ENCODE peak calls at places on chromosome X, in four cellular contexts. G is K562, B is HepG2, K is GM12891. U is an unnamed sample.

GRCh38 chrX:41475611-41476241 is 28.6 kb downstream of the NYX start:
- DNase-seq in G (no peak), B (peak), K (no peak), U (no peak)

GRCh38 chrX:101708180-101708579 is 48.5 kb upstream of the ARMCX2 start:
- DNase-seq in G (no peak), B (no peak), K (no peak), U (no peak)

GRCh38 chrX:39837688-39838087 is 260.1 kb downstream of the BCOR start:
- DNase-seq in G (no peak), B (no peak), K (no peak), U (no peak)

GRCh38 chrX:140733766-140734342 is 24.3 kb downstream of the LINC00632 start:
- DNase-seq in G (peak), B (peak), K (no peak), U (no peak)

GRCh38 chrX:29826651-29827206 is 388.6 kb upstream of the MAGEB2 start:
- DNase-seq in G (no peak), B (no peak), K (no peak), U (no peak)

GRCh38 chrX:149504915-149505651 is at the start of gene IDS:
- DNase-seq in G (peak), B (peak), K (peak), U (peak)

GRCh38 chrX:106959897-106960296 is 39.7 kb downstream of the CLDN2 start:
- DNase-seq in G (no peak), B (peak), K (no peak), U (no peak)

GRCh38 chrX:56882581-56882980 is 112.8 kb downstream of the SPIN3 start:
- DNase-seq in G (no peak), B (no peak), K (no peak), U (no peak)

GRCh38 chrX:25968920-25969319 is 169.2 kb upstream of the MAGEB18 start:
- DNase-seq in G (peak), B (peak), K (no peak), U (peak)

GRCh38 chrX:151680805-151681204 is 14.5 kb upstream of the PRRG3 start:
- DNase-seq in G (peak), B (peak), K (peak), U (no peak)

GRCh38 chrX:124228849-124229248 is 103.6 kb upstream of the TEX13D start:
- DNase-seq in G (no peak), B (no peak), K (no peak), U (no peak)

GRCh38 chrX:54325077-54325476 is 32.8 kb downstream of the WNK3 start:
- DNase-seq in G (no peak), B (no peak), K (no peak), U (no peak)

GRCh38 chrX:72714471-72714916 is 388 bp upstream of the PHKA1 start:
- DNase-seq in G (no peak), B (peak), K (no peak), U (no peak)

GRCh38 chrX:120260369-120260768 is 9.8 kb downstream of the ZBTB33 start:
- DNase-seq in G (no peak), B (no peak), K (no peak), U (no peak)

GRCh38 chrX:129511689-129512088 is 11.6 kb downstream of the SMARCA1 start:
- DNase-seq in G (no peak), B (peak), K (no peak), U (no peak)

GRCh38 chrX:10932842-10933440 is 178.2 kb upstream of the HCCS start:
- DNase-seq in G (no peak), B (no peak), K (no peak), U (no peak)

GRCh38 chrX:27555514-27555913 is 34.6 kb upstream of the DCAF8L2 start:
- DNase-seq in G (no peak), B (peak), K (no peak), U (no peak)

GRCh38 chrX:136191171-136191570 is 43.8 kb downstream of the FHL1 start:
- DNase-seq in G (no peak), B (no peak), K (no peak), U (no peak)

GRCh38 chrX:107672955-107673378 is 44.7 kb downstream of the PRPS1 start:
- DNase-seq in G (peak), B (peak), K (no peak), U (peak)

GRCh38 chrX:129360175-129360574 is 163.1 kb downstream of the SMARCA1 start:
- DNase-seq in G (peak), B (peak), K (peak), U (no peak)

GRCh38 chrX:22246620-22247019 is 26.1 kb upstream of the CBLL2 start:
- DNase-seq in G (no peak), B (no peak), K (no peak), U (no peak)

GRCh38 chrX:153609917-153610833 is 11.2 kb upstream of the CCNQ start:
- DNase-seq in G (peak), B (peak), K (peak), U (peak)

GRCh38 chrX:147803948-147804347 is 107.8 kb upstream of the FMR1 start:
- DNase-seq in G (no peak), B (peak), K (no peak), U (no peak)

GRCh38 chrX:10174810-10175209 is 18.0 kb downstream of the CLCN4 start:
- DNase-seq in G (no peak), B (no peak), K (no peak), U (no peak)

GRCh38 chrX:46653482-46653881 is 79.9 kb downstream of the CHST7 start:
- DNase-seq in G (peak), B (peak), K (no peak), U (no peak)

GRCh38 chrX:9829308-9830267 is 43.4 kb downstream of the SHROOM2 start:
- DNase-seq in G (no peak), B (no peak), K (peak), U (peak)

GRCh38 chrX:111167334-111167733 is 71.3 kb downstream of the PAK3 start:
- DNase-seq in G (no peak), B (no peak), K (no peak), U (no peak)

GRCh38 chrX:121641560-121641959 is 594.1 kb downstream of the GLUD2 start:
- DNase-seq in G (no peak), B (no peak), K (no peak), U (no peak)

GRCh38 chrX:107766470-107767140 is 9.0 kb downstream of the TSC22D3 start:
- DNase-seq in G (no peak), B (no peak), K (no peak), U (no peak)

GRCh38 chrX:1212532-1212931 is at the start of gene CRLF2:
- DNase-seq in G (no peak), B (no peak), K (peak), U (no peak)

GRCh38 chrX:1425381-1425780 is 27.3 kb downstream of the ASMTL start:
- DNase-seq in G (no peak), B (no peak), K (no peak), U (no peak)

GRCh38 chrX:42093756-42094155 is 170.4 kb upstream of the CASK start:
- DNase-seq in G (no peak), B (no peak), K (no peak), U (no peak)

GRCh38 chrX:74449937-74450330 is 28.6 kb downstream of the SLC16A2 start:
- DNase-seq in G (no peak), B (no peak), K (no peak), U (no peak)

GRCh38 chrX:115650916-115651315 is 89.9 kb downstream of the PLS3 start:
- DNase-seq in G (peak), B (peak), K (no peak), U (no peak)

GRCh38 chrX:31070057-31070468 is 1.8 kb downstream of the FTHL17 start:
- DNase-seq in G (no peak), B (no peak), K (no peak), U (no peak)

GRCh38 chrX:53262918-53263394 is 18.4 kb downstream of the IQSEC2 start:
- DNase-seq in G (peak), B (no peak), K (no peak), U (no peak)

GRCh38 chrX:38260231-38260630 is 39.6 kb upstream of the SRPX start:
- DNase-seq in G (peak), B (peak), K (no peak), U (peak)

GRCh38 chrX:115357316-115357715 is 67.8 kb downstream of the LUZP4 start:
- DNase-seq in G (no peak), B (no peak), K (no peak), U (no peak)

GRCh38 chrX:25021132-25021498 is 5.3 kb upstream of the ARX start:
- DNase-seq in G (no peak), B (no peak), K (no peak), U (no peak)

DNA sequence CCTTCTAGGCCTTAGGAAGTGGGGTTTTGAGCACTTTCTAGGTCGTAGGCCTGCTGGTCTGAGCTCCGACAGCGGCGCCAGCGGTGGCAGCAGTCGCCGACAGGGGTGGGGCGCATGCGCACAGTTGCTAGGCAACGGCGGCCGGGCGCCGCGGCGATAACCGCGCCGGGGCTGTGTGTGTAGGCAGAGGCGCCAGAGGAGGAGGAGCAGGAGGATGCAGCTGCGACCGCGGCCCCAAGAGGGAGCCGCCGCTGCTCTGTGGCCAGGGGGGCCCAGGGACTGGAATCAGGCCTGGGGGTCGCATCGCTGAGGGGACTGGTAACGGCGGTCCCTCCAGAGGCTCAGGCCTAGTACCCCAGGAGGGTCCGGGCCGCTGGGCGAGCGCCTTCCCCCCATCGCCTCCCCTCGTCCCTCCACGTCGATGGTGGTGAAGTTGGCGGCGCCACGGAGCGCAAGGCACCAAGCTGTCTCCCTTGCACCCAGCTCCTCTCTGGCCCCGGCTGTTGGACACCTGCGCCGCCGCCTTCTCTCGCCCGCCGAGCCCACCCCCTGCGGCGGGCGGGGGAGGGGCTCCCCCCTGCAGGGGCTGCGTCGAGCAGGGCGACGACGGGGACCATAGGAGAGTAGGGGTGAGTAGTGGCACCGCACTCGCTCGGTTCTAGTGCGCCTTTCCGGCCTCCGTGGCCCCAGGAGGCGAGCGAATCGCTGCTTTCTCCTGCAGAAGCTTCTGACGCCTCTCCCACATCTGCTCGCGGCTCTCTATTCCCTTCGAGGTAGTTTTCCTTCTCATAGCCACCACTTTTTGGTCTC is 58.6 kb upstream of the ZC4H2 start:
- DNase-seq in G (peak), B (peak), K (peak), U (peak)
- TF ChIP-seq POLR2AphosphoS5 in G (no peak), B (no peak), K (no peak), U (no peak)

GRCh38 chrX:104098919-104099318 is 13.4 kb upstream of the ZCCHC18 start:
- DNase-seq in G (no peak), B (no peak), K (no peak), U (no peak)

DNA sequence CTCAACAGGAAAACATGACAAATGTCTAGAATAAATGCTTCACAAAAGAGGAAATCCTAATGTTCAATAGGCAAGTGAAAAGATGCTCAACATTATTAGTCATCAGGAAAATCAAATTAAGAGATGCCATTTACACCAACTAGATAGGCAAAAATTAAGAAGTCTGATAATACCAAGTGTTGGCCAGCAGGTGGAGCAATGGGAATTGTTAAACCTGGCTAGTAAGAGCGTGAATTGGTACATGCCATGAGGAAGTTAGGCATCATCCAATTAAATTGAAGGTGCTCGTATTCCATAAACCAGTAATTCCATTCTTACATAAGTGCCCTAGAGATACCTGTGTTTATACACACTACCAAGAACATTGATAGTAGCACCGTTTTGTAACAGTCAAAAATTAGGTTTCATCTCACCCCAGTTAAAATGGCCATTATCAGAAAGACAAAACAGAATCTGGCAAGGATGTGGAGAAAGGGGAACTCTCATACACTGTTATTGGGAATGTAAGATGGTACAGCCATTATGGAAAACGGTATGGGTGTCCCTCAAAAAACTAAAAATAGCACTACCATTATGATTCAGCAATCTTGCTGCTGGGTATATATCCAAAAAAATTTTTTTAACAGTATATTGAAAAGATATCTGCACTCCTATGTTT is 14.0 kb upstream of the ZCCHC18 start:
- DNase-seq in G (peak), B (peak), K (no peak), U (no peak)
- TF ChIP-seq TAF1 in G (no peak), B (no peak), K (no peak), U (no peak)

GRCh38 chrX:104318330-104319009 is 63.7 kb upstream of the ESX1 start:
- DNase-seq in G (no peak), B (peak), K (no peak), U (no peak)
- TF ChIP-seq POLR2AphosphoS5 in G (no peak), B (no peak), K (no peak), U (no peak)

GRCh38 chrX:131845771-131846170 is 177.3 kb upstream of the STK26 start:
- DNase-seq in G (no peak), B (no peak), K (no peak), U (no peak)

GRCh38 chrX:131845201-131845600 is 177.9 kb upstream of the STK26 start:
- DNase-seq in G (no peak), B (no peak), K (no peak), U (no peak)

GRCh38 chrX:131843996-131844395 is 179.1 kb upstream of the STK26 start:
- DNase-seq in G (no peak), B (no peak), K (no peak), U (no peak)

GRCh38 chrX:131840799-131841495 is 182.2 kb upstream of the STK26 start:
- DNase-seq in G (peak), B (no peak), K (no peak), U (no peak)

GRCh38 chrX:131841496-131842410 is 181.3 kb upstream of the STK26 start:
- DNase-seq in G (peak), B (peak), K (peak), U (peak)
- TF ChIP-seq TAF1 in G (no peak), B (no peak), K (no peak), U (no peak)

GRCh38 chrX:4710618-4711433 is 997.4 kb upstream of the PRKX start:
- DNase-seq in G (no peak), B (peak), K (no peak), U (no peak)
- TF ChIP-seq POLR2AphosphoS5 in G (no peak), B (no peak), K (no peak), U (no peak)

DNA sequence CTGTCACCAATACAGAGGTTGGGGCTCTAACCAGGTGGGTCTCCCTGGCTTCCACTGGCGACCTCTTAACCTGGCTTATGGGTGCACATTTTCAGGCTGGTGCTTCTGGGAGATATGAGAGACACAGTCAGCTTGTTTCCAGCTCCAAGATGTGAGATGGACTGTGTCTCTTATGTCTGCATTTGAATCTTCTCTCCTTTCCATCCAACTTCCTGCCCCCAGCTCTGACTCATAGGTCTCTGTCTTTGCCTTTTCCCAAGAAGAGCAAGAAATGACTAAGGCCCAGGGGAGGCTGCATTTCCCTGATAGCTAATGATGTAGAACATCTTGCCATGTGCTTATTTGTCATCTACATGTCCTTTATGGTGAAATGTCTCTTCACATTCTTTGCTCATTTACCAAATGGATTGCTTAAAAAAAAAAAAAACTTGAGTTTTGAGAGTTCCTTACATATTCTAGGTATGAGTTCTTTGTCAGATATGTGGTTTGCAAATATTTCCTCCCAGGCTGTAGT is 3.2 kb upstream of the UXT start:
- DNase-seq in G (peak), B (no peak), K (no peak), U (no peak)
- TF ChIP-seq TAF1 in G (peak), B (no peak), K (no peak), U (no peak)

DNA sequence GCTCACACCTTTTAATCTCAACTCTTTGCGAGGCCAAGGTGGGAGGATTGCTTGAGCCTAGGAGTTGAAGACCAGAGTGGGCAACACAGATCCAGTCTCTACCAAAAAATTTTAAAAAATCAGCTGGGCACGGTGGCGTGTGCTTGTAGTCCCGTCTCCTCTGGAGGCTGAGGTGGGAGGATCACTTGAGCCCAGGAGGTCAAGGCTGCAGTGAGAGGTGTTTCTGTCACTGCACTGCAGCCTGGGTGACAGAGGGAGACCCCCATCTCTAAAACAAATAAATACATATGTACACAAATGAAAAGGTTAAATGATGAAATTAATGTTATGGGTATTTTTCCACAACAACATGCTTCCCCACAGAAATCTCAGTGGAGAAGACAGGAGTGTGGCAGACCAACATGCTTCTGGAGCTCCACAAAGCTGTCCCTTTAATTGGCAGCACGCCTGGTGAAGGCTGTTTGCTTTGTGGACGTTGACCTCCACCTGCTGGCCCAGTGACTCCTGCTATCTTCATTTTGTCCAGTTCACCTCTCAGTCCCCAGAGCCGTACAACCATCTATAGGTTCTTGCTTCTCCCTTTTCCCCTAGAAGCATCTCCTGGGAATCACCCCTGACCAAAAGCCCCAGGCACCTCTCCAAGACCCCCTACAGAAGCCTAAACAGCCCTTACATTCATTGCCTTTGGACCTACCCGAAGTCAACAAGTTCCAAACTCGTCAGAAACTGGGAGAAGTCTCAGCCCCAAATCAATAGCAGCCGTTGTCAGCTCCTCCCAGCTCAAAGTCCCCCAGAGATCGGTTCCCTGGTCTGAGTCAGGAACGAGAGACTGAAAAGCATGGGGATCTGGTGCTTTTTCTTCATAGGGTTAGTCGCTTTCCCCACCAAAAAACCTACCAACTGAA is 36.4 kb upstream of the CD99 start:
- DNase-seq in G (peak), B (peak), K (no peak), U (no peak)
- TF ChIP-seq POLR2AphosphoS5 in G (no peak), B (peak), K (no peak), U (no peak)

DNA sequence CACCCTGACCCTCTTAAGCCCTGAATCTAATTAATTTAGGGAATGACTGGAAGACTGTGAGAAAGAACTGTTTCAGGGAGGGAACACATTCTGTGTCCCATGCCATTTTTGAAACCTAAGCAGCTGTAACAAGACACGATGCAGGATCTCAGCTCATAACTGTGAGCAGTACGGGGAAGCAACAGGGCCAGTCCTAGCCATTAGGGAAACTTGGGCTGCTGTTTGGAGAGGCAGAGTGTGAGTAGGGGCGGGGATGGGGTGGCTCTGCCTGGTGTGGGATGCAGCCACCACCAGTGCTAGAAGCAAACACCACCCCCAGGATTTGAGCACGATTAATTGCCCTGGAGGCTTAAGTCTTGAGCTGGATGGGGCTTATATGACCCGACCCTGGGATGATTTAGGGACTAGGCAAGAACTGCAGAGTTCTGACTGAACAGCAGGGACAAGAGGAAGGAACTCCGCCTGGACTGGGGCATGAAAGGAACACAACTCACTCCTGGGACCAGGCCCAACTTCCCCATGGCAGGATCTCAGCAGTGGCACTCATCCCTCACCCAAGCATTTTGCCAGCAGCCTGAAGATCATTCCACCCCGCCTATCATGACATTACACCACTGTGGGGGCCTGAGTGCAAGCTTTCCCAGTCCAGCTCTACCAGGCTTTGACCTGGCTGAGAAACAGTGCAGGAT is 43.1 kb downstream of the ATRX start:
- DNase-seq in G (no peak), B (no peak), K (no peak), U (no peak)
- TF ChIP-seq TAF1 in G (no peak), B (no peak), K (no peak), U (no peak)

U was measured in GM12892.